ENCODE peak calls at places on chromosomes 4 and X, in six cellular contexts. W, Q, X, T, K and N are unnamed samples.

GRCh38 chrX:137352101-137352660 is 213.7 kb upstream of the ZIC3 start:
- DNase-seq in W (peak; percentile 1), Q (no peak), X (no peak), T (peak; percentile 2), K (peak; percentile 16), N (no peak)

GRCh38 chr4:73127839-73128448 is 58.4 kb upstream of the COX18 start:
- DNase-seq in W (peak; percentile 28), Q (peak; percentile 28), X (no peak), T (peak; percentile 18), K (peak; percentile 46), N (peak; percentile 42)

GRCh38 chrX:68822641-68823410 is 6.0 kb upstream of the EFNB1 start:
- DNase-seq in W (peak; percentile 25), Q (peak; percentile 67), X (peak; percentile 23), T (peak; percentile 72), K (peak; percentile 73), N (peak; percentile 69)

GRCh38 chrX:154967603-154968002 is 54.9 kb downstream of the F8 start:
- DNase-seq in W (no peak), Q (peak; percentile 71), X (peak; percentile 26), T (no peak), K (no peak), N (peak; percentile 31)

GRCh38 chrX:153394595-153394994 is 6.6 kb downstream of the PNMA6E start:
- DNase-seq in W (no peak), Q (no peak), X (no peak), T (no peak), K (no peak), N (no peak)

GRCh38 chr4:94676910-94677309 is 80.8 kb upstream of the BMPR1B start:
- DNase-seq in W (no peak), Q (no peak), X (no peak), T (no peak), K (no peak), N (peak; percentile 50)

GRCh38 chr4:175927121-175927520 is 115.1 kb upstream of the GPM6A start:
- DNase-seq in W (no peak), Q (no peak), X (no peak), T (no peak), K (no peak), N (no peak)

GRCh38 chr4:80172203-80172602 is 25.1 kb upstream of the PRDM8 start:
- DNase-seq in W (no peak), Q (no peak), X (no peak), T (no peak), K (no peak), N (peak; percentile 22)

GRCh38 chr4:74658114-74658513 is 136.2 kb downstream of the BTC start:
- DNase-seq in W (no peak), Q (no peak), X (no peak), T (no peak), K (no peak), N (no peak)

GRCh38 chr4:174686826-174687225 is 142.2 kb downstream of the GLRA3 start:
- DNase-seq in W (no peak), Q (no peak), X (no peak), T (no peak), K (no peak), N (no peak)

DNA sequence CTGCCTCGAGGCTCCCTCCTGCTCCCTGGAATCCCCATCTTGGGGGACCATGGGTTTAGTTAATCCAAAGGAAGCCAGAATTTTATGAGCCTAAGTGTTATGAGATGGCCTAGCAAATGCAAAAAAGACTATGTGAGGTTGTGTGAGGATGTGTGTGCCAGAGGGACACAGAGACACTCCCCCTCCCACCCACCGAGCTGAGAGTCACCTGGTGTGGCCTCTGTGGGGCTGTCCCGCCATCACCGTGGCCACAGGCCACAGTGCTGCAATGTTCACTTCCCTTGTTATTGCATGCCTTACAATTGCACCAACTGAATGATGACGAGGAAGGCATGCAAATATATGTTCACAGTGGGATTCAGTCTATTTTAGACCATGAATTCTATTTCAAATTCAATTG is 593 bp upstream of the FGFBP2 start:
- DNase-seq in W (no peak), Q (no peak), X (no peak), T (no peak), K (no peak), N (no peak)
- H3K4me2 ChIP-seq in W (no peak overlapping the region), Q (no peak overlapping the region), X (no peak overlapping the region), T (no peak overlapping the region), K (no peak overlapping the region), N (peak overlapping the region; percentile 1)

GRCh38 chr4:37968747-37969146 is 8.5 kb downstream of the PTTG2 start:
- DNase-seq in W (no peak), Q (no peak), X (no peak), T (no peak), K (no peak), N (no peak)

GRCh38 chr4:37967749-37968148 is 7.6 kb downstream of the PTTG2 start:
- DNase-seq in W (no peak), Q (peak; percentile 2), X (no peak), T (no peak), K (no peak), N (no peak)

GRCh38 chr4:37971202-37971601 is 11.0 kb downstream of the PTTG2 start:
- DNase-seq in W (no peak), Q (no peak), X (no peak), T (no peak), K (no peak), N (no peak)

GRCh38 chr4:37973481-37973880 is 13.3 kb downstream of the PTTG2 start:
- DNase-seq in W (no peak), Q (no peak), X (no peak), T (no peak), K (no peak), N (no peak)

DNA sequence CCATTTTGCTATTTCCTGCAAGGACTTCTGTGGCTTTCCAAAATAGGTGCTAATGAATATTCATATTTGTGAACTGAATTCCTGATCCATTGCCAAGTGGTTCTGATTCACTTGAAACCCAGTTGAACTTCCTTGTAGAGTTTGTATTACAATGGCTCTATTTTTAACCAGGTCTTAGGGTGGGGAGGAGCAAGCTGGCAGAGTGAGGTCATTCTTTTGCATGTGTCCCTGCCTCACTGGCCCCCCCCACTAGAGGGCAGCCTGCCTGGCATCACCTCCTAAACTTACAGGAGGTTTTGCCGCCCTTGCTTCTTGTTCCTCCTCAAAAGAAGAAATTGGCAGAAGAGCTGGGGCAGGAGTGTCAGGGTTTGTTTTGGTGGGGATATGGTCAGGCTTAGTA is 10.5 kb downstream of the PTTG2 start:
- DNase-seq in W (peak; percentile 64), Q (peak; percentile 59), X (peak; percentile 21), T (no peak), K (peak; percentile 82), N (peak; percentile 60)
- H3K27ac ChIP-seq in W (no peak overlapping the region), Q (no peak overlapping the region), X (no peak overlapping the region), T (no peak overlapping the region), K (no peak overlapping the region), N (no peak overlapping the region)

DNA sequence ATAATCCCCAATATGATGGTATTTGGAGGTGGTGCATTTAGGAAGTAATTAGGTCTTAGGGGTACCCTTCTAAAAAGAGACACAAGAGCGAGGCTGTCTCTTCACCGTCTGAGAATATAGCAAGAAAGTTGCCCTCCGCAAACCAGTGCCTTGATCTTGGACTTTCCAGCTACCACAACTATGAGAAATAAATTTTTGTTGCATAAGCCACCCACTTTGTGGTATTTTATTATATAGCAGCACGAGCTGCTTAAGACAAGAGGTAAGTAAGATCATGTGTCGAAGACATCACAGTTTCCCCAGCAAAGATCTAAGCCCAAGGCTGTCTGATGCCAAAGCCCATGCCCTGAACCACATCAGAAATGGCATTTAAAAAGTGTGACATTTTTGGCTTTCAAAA is 9.6 kb upstream of the EXOSC9 start:
- DNase-seq in W (no peak), Q (peak; percentile 12), X (no peak), T (no peak), K (no peak), N (peak; percentile 88)
- TF ChIP-seq EZH2phosphoT487 in W (no peak), Q (no peak), X (no peak), T (no peak), K (no peak), N (peak; percentile 81)

DNA sequence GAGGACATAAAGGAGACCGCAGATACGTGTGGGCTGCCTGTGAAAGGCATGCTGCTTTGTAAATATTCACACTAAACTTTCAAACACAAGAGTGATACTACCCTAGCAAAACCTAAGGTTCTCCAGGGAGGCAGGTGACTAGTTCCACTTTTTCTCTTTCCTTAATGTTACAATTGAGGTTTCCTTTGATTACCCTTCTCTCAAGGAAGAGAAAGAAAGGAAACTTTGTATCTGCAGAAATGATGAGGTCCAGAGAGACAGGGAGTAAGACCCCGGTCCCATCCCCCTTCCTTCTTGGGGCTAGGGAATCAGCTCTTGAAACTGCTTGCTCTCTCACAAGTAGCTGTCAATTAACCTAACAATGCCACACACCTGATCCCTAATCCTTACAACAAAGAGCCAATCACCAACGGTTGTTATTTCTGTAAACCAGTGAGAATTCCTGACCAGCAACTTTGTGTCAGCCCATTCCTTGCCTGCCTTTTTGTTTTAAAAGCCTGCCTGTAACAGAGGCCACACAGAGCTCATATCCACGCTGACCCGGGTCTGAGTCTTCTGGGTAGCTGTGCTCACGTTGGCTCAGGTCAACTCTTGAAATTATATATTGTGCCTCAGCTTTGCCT is 754.8 kb upstream of the FRG1 start:
- DNase-seq in W (no peak), Q (no peak), X (no peak), T (peak; percentile 90), K (peak; percentile 97), N (no peak)
- H3K4me2 ChIP-seq in W (no peak overlapping the region), Q (no peak overlapping the region), X (no peak overlapping the region), T (peak overlapping the region; percentile 74), K (peak overlapping the region; percentile 31), N (no peak overlapping the region)

GRCh38 chr4:140098481-140099132 is 55.4 kb downstream of the MAML3 start:
- DNase-seq in W (no peak), Q (peak; percentile 79), X (peak; percentile 64), T (no peak), K (no peak), N (peak; percentile 76)
- H3K27ac ChIP-seq in W (no peak overlapping the region), Q (peak overlapping the region; percentile 98), X (no peak overlapping the region), T (no peak overlapping the region), K (no peak overlapping the region), N (peak overlapping the region; percentile 49)

GRCh38 chr4:9867746-9868425 is 86.5 kb downstream of the DRD5 start:
- DNase-seq in W (no peak), Q (no peak), X (no peak), T (no peak), K (no peak), N (no peak)
- TF ChIP-seq EZH2phosphoT487 in W (no peak), Q (no peak), X (no peak), T (no peak), K (no peak), N (no peak)

GRCh38 chr4:28444886-28445496 is 1584.3 kb downstream of the STIM2 start:
- DNase-seq in W (no peak), Q (peak; percentile 30), X (no peak), T (no peak), K (no peak), N (peak; percentile 57)

GRCh38 chr4:28449080-28449479 is 1588.4 kb downstream of the STIM2 start:
- DNase-seq in W (no peak), Q (no peak), X (no peak), T (no peak), K (no peak), N (peak; percentile 11)

GRCh38 chr4:28443371-28443770 is 1582.7 kb downstream of the STIM2 start:
- DNase-seq in W (no peak), Q (no peak), X (no peak), T (no peak), K (no peak), N (no peak)

GRCh38 chr4:28443786-28444412 is 1583.3 kb downstream of the STIM2 start:
- DNase-seq in W (no peak), Q (peak; percentile 55), X (no peak), T (no peak), K (peak; percentile 45), N (peak; percentile 36)
- H3K4me2 ChIP-seq in W (no peak overlapping the region), Q (no peak overlapping the region), X (no peak overlapping the region), T (no peak overlapping the region), K (no peak overlapping the region), N (no peak overlapping the region)

GRCh38 chr4:8050555-8051206 is 107.9 kb downstream of the ABLIM2 start:
- DNase-seq in W (no peak), Q (no peak), X (no peak), T (no peak), K (peak; percentile 88), N (peak; percentile 21)
- H3K27ac ChIP-seq in W (no peak overlapping the region), Q (no peak overlapping the region), X (no peak overlapping the region), T (no peak overlapping the region), K (peak overlapping the region; percentile 95), N (no peak overlapping the region)